ENCODE peak calls at places on chromosome 16, in four cellular contexts. J is upper lobe of right lung, P is adrenal gland, G is cardiac muscle cell. C is an unnamed sample. For H3K27me3, the result is how much of the 10 kb centered on the place peaks cover.

GRCh38 chr16:85553436-85554113 is 59.5 kb upstream of the GSE1 start:
- DNase-seq in P (peak), G (peak), J (peak), C (no peak)

GRCh38 chr16:67874147-67874771 is 1.4 kb downstream of the EDC4 start:
- DNase-seq in J (no peak), P (no peak), G (no peak), C (no peak)

GRCh38 chr16:89007371-89008249 is 30.6 kb upstream of the CBFA2T3 start:
- DNase-seq in G (no peak), P (no peak), J (peak), C (no peak)

GRCh38 chr16:477758-478157 is 49.8 kb upstream of the CAPN15 start:
- DNase-seq in J (no peak), G (no peak), P (peak), C (no peak)

GRCh38 chr16:19361587-19361986 is 56.1 kb upstream of the TMC5 start:
- DNase-seq in J (no peak), G (no peak), P (no peak), C (no peak)

GRCh38 chr16:73067671-73068545 is 20.0 kb upstream of the ZFHX3 start:
- DNase-seq in J (no peak), P (no peak), G (no peak), C (no peak)

GRCh38 chr16:67155305-67156145 is 4.2 kb downstream of the TRADD start:
- DNase-seq in G (peak), P (peak), J (peak), C (no peak)

GRCh38 chr16:60271382-60272180 is 1537.5 kb upstream of the GOT2 start:
- DNase-seq in P (no peak), G (no peak), J (no peak), C (no peak)

GRCh38 chr16:27226476-27226875 is 23.1 kb downstream of the KDM8 start:
- DNase-seq in P (no peak), G (no peak), J (no peak), C (no peak)

GRCh38 chr16:60686824-60687223 is 1349.4 kb downstream of the CDH8 start:
- DNase-seq in G (no peak), J (no peak), P (no peak), C (no peak)

GRCh38 chr16:55426865-55427484 is 52.0 kb upstream of the MMP2 start:
- DNase-seq in J (no peak), G (no peak), P (no peak), C (no peak)

GRCh38 chr16:77211880-77212735 is 12.9 kb downstream of the SYCE1L start:
- DNase-seq in P (peak), G (peak), J (peak), C (no peak)

GRCh38 chr16:56357291-56357764 is 68.0 kb downstream of the AMFR start:
- DNase-seq in P (no peak), J (no peak), G (peak), C (no peak)

GRCh38 chr16:3089717-3090592 is 9.1 kb downstream of the ZSCAN10 start:
- DNase-seq in P (no peak), G (no peak), J (no peak), C (no peak)

GRCh38 chr16:7086842-7087616 is 245.6 kb upstream of the RBFOX1 start:
- DNase-seq in G (no peak), P (peak), J (no peak), C (no peak)

GRCh38 chr16:82657239-82657638 is 30.5 kb downstream of the CDH13 start:
- DNase-seq in P (no peak), J (no peak), G (peak), C (no peak)

GRCh38 chr16:17921357-17921978 is 415.1 kb downstream of the NPIPA8 start:
- DNase-seq in G (no peak), J (no peak), P (peak), C (no peak)

GRCh38 chr16:81730090-81731051 is 48.7 kb upstream of the PLCG2 start:
- DNase-seq in J (peak), G (peak), P (peak), C (peak)

GRCh38 chr16:4690946-4691665 is 2.3 kb upstream of the NUDT16L1 start:
- DNase-seq in G (no peak), J (peak), P (peak), C (no peak)

GRCh38 chr16:89248196-89249005 is 30.9 kb downstream of the ZNF778 start:
- DNase-seq in G (no peak), P (no peak), J (no peak), C (no peak)

GRCh38 chr16:81610144-81610842 is 165.7 kb downstream of the CMIP start:
- DNase-seq in G (peak), J (peak), P (peak), C (peak)

GRCh38 chr16:84741351-84741791 is 41.6 kb downstream of the USP10 start:
- DNase-seq in G (peak), P (no peak), J (no peak), C (no peak)

GRCh38 chr16:66441586-66442375 is 14.7 kb downstream of the BEAN1 start:
- DNase-seq in J (no peak), P (no peak), G (peak), C (no peak)

GRCh38 chr16:65121870-65122723 is at the start of gene CDH11:
- DNase-seq in J (peak), G (peak), P (peak), C (no peak)

GRCh38 chr16:75262800-75263127 is 11.3 kb upstream of the BCAR1 start:
- DNase-seq in P (no peak), G (no peak), J (no peak), C (no peak)

GRCh38 chr16:2959206-2959605 is 4.9 kb upstream of the KREMEN2 start:
- DNase-seq in J (no peak), P (no peak), G (no peak), C (no peak)

GRCh38 chr16:1773703-1774455 is 945 bp upstream of the MRPS34 start:
- DNase-seq in J (no peak), P (no peak), G (peak), C (no peak)
- H3K27ac ChIP-seq in J (peak), P (peak), G (peak), C (peak)

DNA sequence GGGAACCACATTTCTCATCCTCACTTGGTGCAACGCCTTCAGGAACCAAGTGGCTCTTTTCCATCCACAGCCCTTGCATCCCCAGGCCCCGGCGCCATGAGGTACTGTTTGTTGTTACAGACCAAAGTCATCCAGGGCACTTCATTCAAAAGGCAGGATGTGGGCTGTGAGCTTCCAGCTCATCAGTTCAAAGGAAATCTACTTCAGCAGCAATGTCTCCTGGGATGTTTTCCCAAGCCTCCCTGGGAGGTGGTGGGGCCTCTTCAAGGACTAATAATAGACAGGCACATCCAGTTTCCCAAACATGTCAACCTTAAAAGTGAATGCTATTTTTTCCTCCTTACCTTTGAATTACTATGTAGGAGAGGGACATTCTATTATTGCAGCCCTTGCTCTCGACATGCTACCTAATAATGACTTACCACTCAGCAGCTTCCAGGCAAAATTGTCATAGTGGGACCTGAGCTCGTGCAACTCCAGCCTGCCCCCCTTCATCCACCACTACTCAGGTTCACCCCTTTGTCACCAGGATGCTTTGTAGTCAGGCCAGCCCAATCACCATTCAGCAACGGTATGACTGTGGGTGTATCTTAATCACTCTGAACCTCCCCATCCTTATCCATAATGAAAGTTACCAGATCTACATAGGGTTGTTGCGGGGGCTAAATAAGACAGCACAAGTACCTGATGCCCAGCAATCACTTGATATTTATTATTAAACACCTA is 1.7 kb upstream of the PRKCB start:
- DNase-seq in P (no peak), J (no peak), G (no peak), C (no peak)
- H3K27me3 ChIP-seq in P (under half), J (under half), G (half or more), C (under half)

GRCh38 chr16:13186813-13187212 is 285.4 kb downstream of the SHISA9 start:
- DNase-seq in G (no peak), J (no peak), P (no peak), C (no peak)
- TF ChIP-seq CTCF in G (no peak), J (no peak), P (no peak), C (no peak)

GRCh38 chr16:1615761-1616160 is 3.6 kb downstream of the CRAMP1 start:
- DNase-seq in P (no peak), G (no peak), J (no peak), C (no peak)
- H3K27ac ChIP-seq in P (no peak), G (no peak), J (no peak), C (no peak)

DNA sequence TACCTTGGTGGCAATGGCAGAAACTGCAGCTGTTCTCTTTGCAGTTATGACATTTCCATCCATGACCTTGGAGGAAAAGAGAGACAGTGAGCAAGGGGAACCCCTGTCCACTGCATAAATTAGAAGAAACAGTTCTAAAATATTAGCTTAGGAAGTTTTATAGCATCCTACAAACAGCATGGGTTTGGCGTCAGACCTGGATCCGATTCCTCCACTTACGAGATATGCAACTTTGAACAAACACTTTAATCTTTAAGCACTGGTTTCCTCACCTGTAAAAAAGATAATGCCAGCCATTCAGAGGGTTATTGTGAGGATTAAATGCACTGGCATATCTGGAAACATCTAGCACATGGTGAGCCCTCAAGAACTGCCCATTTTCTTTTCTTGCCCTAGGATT is 2.6 kb downstream of the CRYM start:
- DNase-seq in P (no peak), J (no peak), G (no peak), C (no peak)
- H3K27me3 ChIP-seq in P (under half), J (under half), G (half or more), C (under half)

GRCh38 chr16:71547168-71547567 is 20.9 kb downstream of the CHST4 start:
- DNase-seq in G (no peak), P (no peak), J (no peak), C (no peak)

GRCh38 chr16:71537643-71538042 is 11.4 kb downstream of the CHST4 start:
- DNase-seq in P (peak), J (no peak), G (peak), C (no peak)

GRCh38 chr16:71536752-71537499 is 10.7 kb downstream of the CHST4 start:
- DNase-seq in P (no peak), J (no peak), G (no peak), C (no peak)

GRCh38 chr16:71542377-71542776 is 16.2 kb downstream of the CHST4 start:
- DNase-seq in J (peak), G (peak), P (peak), C (no peak)
- TF ChIP-seq CTCF in J (peak), G (peak), P (peak), C (no peak)